ENCODE peak calls at places on chromosomes 11 and 22, in six cellular contexts. O is cardiac muscle cell, E is neural crest cell, T is nucleus accumbens, X is HEK293T, M is GM10248. P is an unnamed sample.

GRCh38 chr22:24325105-24325757 is 54.6 kb downstream of the SPECC1L start:
- DNase-seq in T (no peak), M (peak), O (peak), E (no peak), X (peak), P (peak)

GRCh38 chr11:2736577-2737225 is 36.9 kb upstream of the KCNQ1OT1 start:
- DNase-seq in X (no peak), E (no peak), T (no peak), M (no peak), O (no peak), P (no peak)

GRCh38 chr11:75425422-75425821 is 7.6 kb downstream of the KLHL35 start:
- DNase-seq in M (no peak), E (no peak), X (peak), T (no peak), O (peak), P (peak)

GRCh38 chr11:125162743-125163142 is 1.8 kb upstream of the PKNOX2 start:
- DNase-seq in O (peak), T (no peak), M (no peak), X (no peak), E (peak), P (no peak)

GRCh38 chr11:117381988-117382387 is 54.3 kb downstream of the CEP164 start:
- DNase-seq in O (no peak), T (no peak), E (no peak), M (no peak), X (no peak), P (no peak)

GRCh38 chr22:50738649-50739227 is 734 bp downstream of the ACR start:
- DNase-seq in M (no peak), E (no peak), T (no peak), X (no peak), O (no peak), P (no peak)

GRCh38 chr11:9760180-9760550 is 96.3 kb downstream of the SWAP70 start:
- DNase-seq in T (peak), X (no peak), M (no peak), O (no peak), E (no peak), P (no peak)

GRCh38 chr22:46803031-46803880 is 40.8 kb downstream of the TBC1D22A start:
- DNase-seq in E (peak), X (peak), O (peak), M (peak), T (no peak), P (peak)

GRCh38 chr22:38923463-38924196 is 33.8 kb upstream of the APOBEC3A start:
- DNase-seq in T (peak), X (peak), M (no peak), O (peak), E (no peak), P (peak)

GRCh38 chr11:6667733-6668374 is 12.2 kb upstream of the DCHS1 start:
- DNase-seq in E (no peak), M (no peak), T (no peak), X (peak), O (peak), P (peak)

GRCh38 chr11:60942207-60942606 is 9.8 kb downstream of the SLC15A3 start:
- DNase-seq in M (no peak), T (no peak), O (no peak), E (no peak), X (no peak), P (no peak)

GRCh38 chr22:27580311-27580897 is 221.2 kb downstream of the MN1 start:
- DNase-seq in O (no peak), X (no peak), E (no peak), T (no peak), M (no peak), P (no peak)

GRCh38 chr11:12120031-12121008 is 9.9 kb downstream of the MICAL2 start:
- DNase-seq in E (no peak), T (no peak), O (no peak), X (no peak), M (no peak), P (no peak)

GRCh38 chr11:46886211-46886610 is 32.1 kb downstream of the LRP4 start:
- DNase-seq in E (no peak), X (no peak), O (no peak), T (no peak), M (no peak), P (no peak)

GRCh38 chr11:68939583-68940555 is 36.2 kb downstream of the IGHMBP2 start:
- DNase-seq in X (no peak), O (no peak), T (no peak), M (no peak), E (no peak), P (no peak)

GRCh38 chr22:42299586-42300285 is 29.3 kb upstream of the TCF20 start:
- DNase-seq in X (no peak), M (no peak), O (peak), T (no peak), E (peak), P (peak)

GRCh38 chr11:70751142-70751734 is 352.9 kb downstream of the CTTN start:
- DNase-seq in X (no peak), E (no peak), O (no peak), M (no peak), T (no peak), P (no peak)

GRCh38 chr22:38873469-38874411 is 1.7 kb upstream of the CBX6 start:
- DNase-seq in E (no peak), O (no peak), X (peak), T (no peak), M (peak), P (no peak)

GRCh38 chr11:73363147-73363546 is 13.1 kb upstream of the RELT start:
- DNase-seq in E (no peak), X (no peak), O (no peak), T (no peak), M (no peak), P (no peak)

GRCh38 chr22:47056361-47056760 is 293.9 kb downstream of the TBC1D22A start:
- DNase-seq in M (no peak), E (no peak), O (no peak), X (no peak), T (no peak), P (no peak)

GRCh38 chr11:90737328-90738050 is 514.6 kb upstream of the CHORDC1 start:
- DNase-seq in X (no peak), O (no peak), T (no peak), M (no peak), E (no peak), P (peak)

GRCh38 chr11:130671801-130672700 is 223.6 kb downstream of the ADAMTS15 start:
- DNase-seq in O (peak), X (no peak), E (peak), T (no peak), M (no peak), P (no peak)

GRCh38 chr11:76004400-76004799 is 189.4 kb downstream of the UVRAG start:
- DNase-seq in E (no peak), O (no peak), X (no peak), T (no peak), M (no peak), P (no peak)

GRCh38 chr22:29820941-29821789 is 16.9 kb downstream of the ASCC2 start:
- DNase-seq in O (peak), M (peak), T (no peak), X (no peak), E (no peak), P (no peak)

GRCh38 chr11:20909995-20910726 is 240.8 kb downstream of the NELL1 start:
- DNase-seq in M (no peak), O (no peak), T (no peak), X (no peak), E (no peak), P (no peak)

GRCh38 chr22:20522134-20522827 is 14.9 kb downstream of the MED15 start:
- DNase-seq in M (no peak), T (no peak), X (no peak), O (no peak), E (no peak), P (no peak)

GRCh38 chr11:86103808-86104207 is 34.9 kb upstream of the PICALM start:
- DNase-seq in T (no peak), O (no peak), E (no peak), M (no peak), X (no peak), P (no peak)

GRCh38 chr11:26801601-26802000 is 79.7 kb upstream of the SLC5A12 start:
- DNase-seq in X (no peak), M (no peak), T (no peak), O (no peak), E (no peak), P (no peak)

GRCh38 chr11:44535201-44535980 is 30.1 kb upstream of the CD82 start:
- DNase-seq in M (no peak), O (no peak), T (no peak), E (no peak), X (no peak), P (no peak)

GRCh38 chr11:8477680-8478079 is 116.3 kb downstream of the STK33 start:
- DNase-seq in M (peak), O (no peak), E (no peak), X (no peak), T (no peak), P (no peak)

GRCh38 chr22:33811686-33812085 is 108.6 kb downstream of the LARGE1 start:
- DNase-seq in X (no peak), M (no peak), E (no peak), O (peak), T (no peak), P (no peak)

GRCh38 chr11:12216542-12217422 is 106.4 kb downstream of the MICAL2 start:
- DNase-seq in O (peak), T (no peak), E (no peak), M (no peak), X (no peak), P (no peak)

GRCh38 chr11:129894281-129895125 is 875 bp downstream of the NFRKB start:
- DNase-seq in E (no peak), T (no peak), X (no peak), M (peak), O (no peak), P (no peak)

GRCh38 chr11:47154738-47155570 is 21.7 kb downstream of the ARFGAP2 start:
- DNase-seq in X (no peak), O (no peak), T (no peak), M (no peak), E (no peak), P (no peak)

GRCh38 chr11:123308077-123308476 is 113.0 kb upstream of the CLMP start:
- DNase-seq in X (no peak), T (no peak), M (no peak), E (no peak), O (peak), P (no peak)

GRCh38 chr11:2748061-2748813 is 48.4 kb upstream of the KCNQ1OT1 start:
- DNase-seq in X (no peak), O (no peak), T (no peak), M (no peak), E (no peak), P (no peak)

GRCh38 chr11:130165601-130166456 is 6.2 kb downstream of the ST14 start:
- DNase-seq in T (no peak), M (no peak), X (no peak), E (no peak), O (no peak), P (no peak)

P was measured in HAP-1.